ENCODE peak calls at places on chromosomes 6 and 20, in eight cellular contexts. G is HCEC 1CT; X is T-helper 1 cell; V is tibial nerve; A is CD8-positive, alpha-beta memory T cell; O is nephron progenitor cell; J is AG08396; Z is HEK293T. R is an unnamed sample.

GRCh38 chr20:42043921-42044320 is 425.7 kb upstream of the CHD6 start:
- DNase-seq in G (no peak), X (no peak), V (no peak), A (no peak), O (no peak), J (no peak), Z (no peak), R (no peak)

GRCh38 chr20:5920581-5920980 is 29.8 kb downstream of the TRMT6 start:
- DNase-seq in G (no peak), X (no peak), V (no peak), A (no peak), O (no peak), J (no peak), Z (no peak), R (no peak)

GRCh38 chr20:46705378-46705729 is 4.1 kb upstream of the SLC2A10 start:
- DNase-seq in G (no peak), X (no peak), V (no peak), A (no peak), O (no peak), J (no peak), Z (no peak), R (no peak)

GRCh38 chr6:34560366-34561226 is 4.5 kb upstream of the SPDEF start:
- DNase-seq in G (no peak), X (no peak), V (no peak), A (no peak), O (peak), J (peak), Z (no peak), R (no peak)

GRCh38 chr6:139981810-139982550 is 607.5 kb upstream of the CITED2 start:
- DNase-seq in G (peak), X (no peak), V (no peak), A (no peak), O (peak), J (no peak), Z (peak), R (no peak)

GRCh38 chr6:56720882-56721281 is 78.2 kb upstream of the DST start:
- DNase-seq in G (no peak), X (no peak), V (no peak), A (no peak), O (no peak), J (no peak), Z (no peak), R (no peak)

GRCh38 chr6:137171824-137172733 is 1.4 kb downstream of the IL22RA2 start:
- DNase-seq in G (no peak), X (no peak), V (no peak), A (no peak), O (no peak), J (no peak), Z (no peak), R (no peak)

GRCh38 chr6:13767121-13767794 is 47.1 kb downstream of the MCUR1 start:
- DNase-seq in G (peak), X (peak), V (peak), A (peak), O (peak), J (peak), Z (no peak), R (peak)

GRCh38 chr20:48739395-48740268 is 88.2 kb downstream of the PREX1 start:
- DNase-seq in G (no peak), X (no peak), V (no peak), A (no peak), O (no peak), J (no peak), Z (no peak), R (no peak)

GRCh38 chr6:19805146-19805515 is 32.0 kb upstream of the ID4 start:
- DNase-seq in G (no peak), X (no peak), V (no peak), A (no peak), O (no peak), J (peak), Z (no peak), R (no peak)

GRCh38 chr6:166950443-166950821 is 5.9 kb downstream of the RNASET2 start:
- DNase-seq in G (no peak), X (no peak), V (no peak), A (no peak), O (no peak), J (no peak), Z (no peak), R (no peak)

GRCh38 chr6:87251725-87252124 is 70.7 kb upstream of the SMIM8 start:
- DNase-seq in G (no peak), X (no peak), V (no peak), A (no peak), O (no peak), J (no peak), Z (no peak), R (no peak)

GRCh38 chr6:29941476-29941875 is 856 bp upstream of the HLA-A start:
- DNase-seq in G (peak), X (no peak), V (no peak), A (no peak), O (no peak), J (no peak), Z (no peak), R (no peak)

GRCh38 chr20:19211661-19212523 is 550 bp upstream of the SLC24A3 start:
- DNase-seq in G (peak), X (no peak), V (no peak), A (no peak), O (peak), J (peak), Z (no peak), R (no peak)

GRCh38 chr6:124719951-124720350 is 242.3 kb upstream of the RNF217 start:
- DNase-seq in G (peak), X (no peak), V (no peak), A (no peak), O (no peak), J (no peak), Z (no peak), R (no peak)

GRCh38 chr20:517221-517620 is 26.4 kb downstream of the CSNK2A1 start:
- DNase-seq in G (no peak), X (no peak), V (no peak), A (no peak), O (no peak), J (no peak), Z (no peak), R (no peak)

GRCh38 chr6:47485491-47486135 is 8.0 kb downstream of the CD2AP start:
- DNase-seq in G (peak), X (no peak), V (no peak), A (no peak), O (no peak), J (no peak), Z (no peak), R (no peak)

GRCh38 chr6:4322846-4323309 is 187.5 kb upstream of the ECI2 start:
- DNase-seq in G (no peak), X (no peak), V (no peak), A (no peak), O (no peak), J (no peak), Z (no peak), R (no peak)

GRCh38 chr20:33465536-33466302 is 22.2 kb upstream of the SNTA1 start:
- DNase-seq in G (no peak), X (no peak), V (no peak), A (no peak), O (peak), J (no peak), Z (no peak), R (no peak)

GRCh38 chr6:161181136-161181535 is 92.7 kb downstream of the AGPAT4 start:
- DNase-seq in G (no peak), X (no peak), V (no peak), A (no peak), O (no peak), J (no peak), Z (no peak), R (peak)

GRCh38 chr20:13684566-13685222 is 46.0 kb upstream of the TASP1 start:
- DNase-seq in G (no peak), X (no peak), V (no peak), A (no peak), O (no peak), J (no peak), Z (no peak), R (no peak)

R was measured in mesenteric fat pad.